ENCODE peak calls at places on chromosomes 16 and 17, in six cellular contexts. D, C, B, Q, Y and I are unnamed samples.

GRCh38 chr17:20302191-20302917 is 165.0 kb downstream of the LGALS9B start:
- DNase-seq in D (no peak), C (no peak), B (no peak), Q (no peak), Y (no peak), I (no peak)

GRCh38 chr17:520447-521167 is 168.0 kb upstream of the RPH3AL start:
- DNase-seq in D (no peak), C (no peak), B (peak), Q (no peak), Y (no peak), I (no peak)

GRCh38 chr17:82062076-82062983 is 3.3 kb downstream of the DUS1L start:
- DNase-seq in D (no peak), C (no peak), B (no peak), Q (no peak), Y (no peak), I (no peak)

GRCh38 chr16:66081967-66082366 is 284.5 kb upstream of the CDH5 start:
- DNase-seq in D (no peak), C (no peak), B (peak), Q (peak), Y (no peak), I (no peak)

GRCh38 chr16:67022531-67023214 is 6.3 kb upstream of the CBFB start:
- DNase-seq in D (no peak), C (no peak), B (peak), Q (no peak), Y (no peak), I (no peak)

GRCh38 chr16:50818380-50818779 is 76.5 kb downstream of the CYLD start:
- DNase-seq in D (no peak), C (no peak), B (no peak), Q (no peak), Y (no peak), I (no peak)

GRCh38 chr16:77406680-77407079 is 28.2 kb downstream of the ADAMTS18 start:
- DNase-seq in D (no peak), C (no peak), B (peak), Q (peak), Y (no peak), I (no peak)

GRCh38 chr17:69485126-69485724 is 70.7 kb downstream of the MAP2K6 start:
- DNase-seq in D (no peak), C (no peak), B (no peak), Q (no peak), Y (no peak), I (no peak)

GRCh38 chr16:80751167-80751566 is 53.2 kb downstream of the CDYL2 start:
- DNase-seq in D (no peak), C (no peak), B (peak), Q (no peak), Y (no peak), I (no peak)

GRCh38 chr17:16872351-16872751 is 99.6 kb downstream of the TNFRSF13B start:
- DNase-seq in D (no peak), C (no peak), B (no peak), Q (no peak), Y (peak), I (no peak)

GRCh38 chr17:72470338-72471133 is 349.7 kb downstream of the SOX9 start:
- DNase-seq in D (no peak), C (no peak), B (no peak), Q (no peak), Y (no peak), I (no peak)

GRCh38 chr16:89357460-89357859 is 132.9 kb downstream of the ANKRD11 start:
- DNase-seq in D (no peak), C (no peak), B (no peak), Q (no peak), Y (no peak), I (no peak)

GRCh38 chr17:66602659-66603363 is 232.1 kb upstream of the CACNG5 start:
- DNase-seq in D (no peak), C (no peak), B (peak), Q (no peak), Y (no peak), I (no peak)

GRCh38 chr16:35377142-35377541 is 1917.7 kb downstream of the TP53TG3F start:
- DNase-seq in D (no peak), C (no peak), B (no peak), Q (no peak), Y (no peak), I (no peak)

GRCh38 chr17:17359271-17359670 is 56.1 kb downstream of the NT5M start:
- DNase-seq in D (no peak), C (no peak), B (no peak), Q (no peak), Y (peak), I (no peak)

GRCh38 chr17:21036361-21036881 is 6.4 kb downstream of the USP22 start:
- DNase-seq in D (no peak), C (no peak), B (no peak), Q (no peak), Y (peak), I (no peak)

GRCh38 chr17:39306028-39306427 is 80.3 kb upstream of the STAC2 start:
- DNase-seq in D (no peak), C (no peak), B (no peak), Q (no peak), Y (no peak), I (no peak)

GRCh38 chr16:72805486-72805885 is 242.4 kb downstream of the ZFHX3 start:
- DNase-seq in D (no peak), C (no peak), B (no peak), Q (no peak), Y (no peak), I (no peak)

GRCh38 chr16:54651851-54652770 is 278.6 kb upstream of the IRX5 start:
- DNase-seq in D (no peak), C (no peak), B (no peak), Q (no peak), Y (no peak), I (no peak)

GRCh38 chr16:30647274-30647571 is 3.5 kb upstream of the PRR14 start:
- DNase-seq in D (no peak), C (no peak), B (no peak), Q (no peak), Y (no peak), I (no peak)

GRCh38 chr17:57403241-57403640 is 146.9 kb downstream of the MSI2 start:
- DNase-seq in D (no peak), C (no peak), B (no peak), Q (no peak), Y (no peak), I (no peak)

GRCh38 chr17:44350733-44351226 is 5.7 kb downstream of the GRN start:
- DNase-seq in D (peak), C (peak), B (peak), Q (peak), Y (peak), I (peak)

GRCh38 chr16:20940864-20941634 is 40.5 kb downstream of the LYRM1 start:
- DNase-seq in D (no peak), C (peak), B (no peak), Q (no peak), Y (no peak), I (no peak)

GRCh38 chr17:1011760-1012735 is 15.1 kb downstream of the TIMM22 start:
- DNase-seq in D (no peak), C (no peak), B (no peak), Q (no peak), Y (no peak), I (no peak)

GRCh38 chr16:64089697-64090096 is 1032.2 kb downstream of the CDH11 start:
- DNase-seq in D (no peak), C (no peak), B (peak), Q (peak), Y (no peak), I (no peak)

GRCh38 chr16:29674188-29674587 is 4.8 kb upstream of the QPRT start:
- DNase-seq in D (no peak), C (no peak), B (no peak), Q (no peak), Y (peak), I (no peak)

GRCh38 chr17:17813055-17813724 is 23.6 kb downstream of the SREBF1 start:
- DNase-seq in D (no peak), C (no peak), B (no peak), Q (no peak), Y (no peak), I (no peak)

GRCh38 chr17:82737981-82738877 is 2.8 kb downstream of the FN3K start:
- DNase-seq in D (no peak), C (no peak), B (no peak), Q (no peak), Y (no peak), I (no peak)

GRCh38 chr17:57589151-57590034 is 155.7 kb downstream of the CCDC182 start:
- DNase-seq in D (no peak), C (no peak), B (no peak), Q (no peak), Y (no peak), I (no peak)

GRCh38 chr17:7351665-7352558 is at the start of gene KCTD11:
- DNase-seq in D (peak), C (no peak), B (peak), Q (peak), Y (peak), I (no peak)

GRCh38 chr16:80667925-80668324 is 127.1 kb downstream of the DYNLRB2 start:
- DNase-seq in D (no peak), C (no peak), B (no peak), Q (no peak), Y (no peak), I (no peak)

GRCh38 chr16:71474864-71475263 is 12.8 kb upstream of the ZNF23 start:
- DNase-seq in D (no peak), C (no peak), B (peak), Q (no peak), Y (no peak), I (no peak)

GRCh38 chr17:79305376-79305775 is 230.8 kb downstream of the ENGASE start:
- DNase-seq in D (no peak), C (no peak), B (no peak), Q (no peak), Y (no peak), I (no peak)

GRCh38 chr16:8848939-8849391 is 19.8 kb downstream of the CARHSP1 start:
- DNase-seq in D (no peak), C (no peak), B (peak), Q (no peak), Y (no peak), I (no peak)

GRCh38 chr17:1736348-1737281 is 6.1 kb upstream of the SERPINF2 start:
- DNase-seq in D (no peak), C (no peak), B (peak), Q (no peak), Y (peak), I (no peak)